ENCODE peak calls at places on chromosomes 3 and 15, in seven cellular contexts. H, C, J, Q, D, O and A are unnamed samples.

GRCh38 chr3:180329187-180329586 is 272.8 kb upstream of the TTC14 start:
- DNase-seq in J (no peak), O (no peak), C (no peak), D (no peak), Q (no peak), H (no peak), A (peak)

GRCh38 chr3:118936811-118937210 is 97.8 kb downstream of the IGSF11 start:
- DNase-seq in Q (no peak), C (no peak), J (no peak), D (no peak), H (no peak), O (no peak), A (no peak)

GRCh38 chr3:112321867-112322652 is 10.9 kb upstream of the CD200 start:
- DNase-seq in J (no peak), O (no peak), Q (no peak), H (no peak), C (no peak), D (no peak), A (no peak)

GRCh38 chr15:53203454-53203853 is 413.3 kb upstream of the ONECUT1 start:
- DNase-seq in H (no peak), O (no peak), D (no peak), J (no peak), C (no peak), Q (no peak), A (no peak)

GRCh38 chr15:97101572-97101971 is 771.1 kb downstream of the NR2F2 start:
- DNase-seq in O (no peak), H (no peak), Q (no peak), J (no peak), C (no peak), D (no peak), A (no peak)

GRCh38 chr3:158908187-158908762 is 106.4 kb downstream of the MFSD1 start:
- DNase-seq in H (no peak), C (no peak), O (no peak), J (no peak), D (no peak), Q (no peak), A (no peak)

GRCh38 chr15:87129916-87130315 is 1050.2 kb downstream of the AGBL1 start:
- DNase-seq in D (no peak), Q (no peak), O (no peak), H (no peak), C (no peak), J (no peak), A (no peak)

GRCh38 chr15:88908697-88909621 is 4.2 kb downstream of the MFGE8 start:
- DNase-seq in D (no peak), O (no peak), C (no peak), J (no peak), Q (no peak), H (peak), A (no peak)

GRCh38 chr15:65369148-65369547 is 8.7 kb downstream of the IGDCC3 start:
- DNase-seq in D (no peak), H (no peak), J (no peak), O (no peak), C (no peak), Q (no peak), A (no peak)

GRCh38 chr15:97849183-97849582 is 111.3 kb upstream of the ARRDC4 start:
- DNase-seq in H (no peak), D (no peak), O (no peak), Q (no peak), C (no peak), J (no peak), A (peak)

GRCh38 chr3:98371186-98371585 is 17.5 kb downstream of the OR5K4 start:
- DNase-seq in H (no peak), J (no peak), Q (no peak), O (no peak), D (no peak), C (no peak), A (no peak)

GRCh38 chr15:99445272-99445850 is 120.4 kb upstream of the MEF2A start:
- DNase-seq in H (no peak), D (no peak), C (no peak), Q (no peak), J (no peak), O (no peak), A (no peak)

GRCh38 chr3:63967675-63968611 is 55.4 kb downstream of the PSMD6 start:
- DNase-seq in D (peak), J (no peak), C (no peak), H (peak), O (no peak), Q (no peak), A (no peak)

GRCh38 chr15:87682527-87682926 is 574.0 kb downstream of the NTRK3 start:
- DNase-seq in O (no peak), Q (no peak), C (no peak), H (no peak), D (no peak), J (no peak), A (no peak)

GRCh38 chr3:188940213-188940914 is 231.4 kb upstream of the TPRG1 start:
- DNase-seq in C (no peak), D (no peak), O (no peak), Q (no peak), H (no peak), J (no peak), A (no peak)

DNA sequence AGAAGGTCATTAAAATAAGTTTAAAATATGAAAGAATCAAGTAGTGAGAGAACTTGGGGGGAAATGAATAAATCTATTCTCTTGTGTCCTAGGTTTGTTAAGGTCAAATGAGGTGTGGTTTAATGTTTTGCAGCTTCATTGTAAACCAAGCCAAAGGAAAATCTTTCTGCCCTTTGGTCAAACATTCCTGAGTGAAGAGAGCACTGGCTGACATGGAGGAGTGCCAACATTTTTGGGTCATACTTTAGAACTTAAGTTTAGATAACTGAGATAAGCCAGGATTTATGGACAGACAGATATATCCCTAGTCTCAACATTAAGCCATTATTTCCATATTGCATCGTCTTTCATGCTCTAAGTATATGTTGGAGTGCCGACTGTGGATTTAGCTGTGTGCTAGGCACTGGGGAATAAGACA is 66.4 kb downstream of the PTPRG start:
- DNase-seq in J (no peak), H (no peak), Q (no peak), D (peak), O (no peak), C (no peak), A (no peak)
- TF ChIP-seq POLR2AphosphoS5 in J (no peak), H (no peak), Q (no peak), D (no peak), O (no peak), C (no peak), A (no peak)

GRCh38 chr3:102179321-102180290 is 255.2 kb upstream of the ZPLD1 start:
- DNase-seq in D (no peak), Q (no peak), H (no peak), C (no peak), J (no peak), O (no peak), A (no peak)

GRCh38 chr3:102180291-102180931 is 254.4 kb upstream of the ZPLD1 start:
- DNase-seq in J (no peak), O (no peak), Q (no peak), C (no peak), H (no peak), D (no peak), A (no peak)

GRCh38 chr3:102182162-102182561 is 252.7 kb upstream of the ZPLD1 start:
- DNase-seq in H (no peak), Q (no peak), C (no peak), D (no peak), J (no peak), O (no peak), A (no peak)

GRCh38 chr3:102183186-102183585 is 251.6 kb upstream of the ZPLD1 start:
- DNase-seq in Q (no peak), O (no peak), C (no peak), J (no peak), H (no peak), D (no peak), A (no peak)

GRCh38 chr3:102181202-102181920 is 253.5 kb upstream of the ZPLD1 start:
- DNase-seq in O (no peak), J (no peak), D (no peak), H (no peak), C (no peak), Q (no peak), A (peak)
- TF ChIP-seq POLR2AphosphoS5 in O (no peak), J (no peak), D (no peak), H (no peak), C (no peak), Q (no peak), A (no peak)

GRCh38 chr3:87349833-87350232 is 73.4 kb upstream of the POU1F1 start:
- DNase-seq in D (no peak), O (no peak), J (no peak), Q (no peak), H (no peak), C (no peak), A (no peak)
- TF ChIP-seq POLR2AphosphoS5 in D (no peak), O (no peak), J (no peak), Q (no peak), H (no peak), C (no peak), A (no peak)

DNA sequence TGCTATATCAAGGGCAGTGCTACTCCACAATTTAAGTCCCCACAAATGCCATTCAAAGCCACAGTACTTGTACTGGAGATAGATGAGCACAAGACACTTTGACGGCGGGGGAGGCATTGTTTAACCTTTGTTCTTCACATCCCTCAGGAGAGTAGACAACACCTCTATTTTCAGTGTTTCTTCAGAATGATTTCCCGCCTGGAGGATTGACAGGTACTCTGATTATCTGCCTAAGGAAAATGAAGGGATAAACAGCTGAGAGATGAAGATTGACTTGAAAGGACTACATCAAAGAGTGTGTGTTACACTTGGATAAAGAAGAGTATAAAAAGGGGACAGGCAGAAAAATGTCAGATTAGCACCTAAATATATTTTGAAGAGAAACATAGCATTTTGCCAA is 58.8 kb downstream of the OTOL1 start:
- DNase-seq in O (no peak), D (no peak), J (no peak), H (no peak), Q (no peak), C (no peak), A (no peak)
- TF ChIP-seq POLR2AphosphoS5 in O (no peak), D (no peak), J (no peak), H (no peak), Q (no peak), C (no peak), A (no peak)

DNA sequence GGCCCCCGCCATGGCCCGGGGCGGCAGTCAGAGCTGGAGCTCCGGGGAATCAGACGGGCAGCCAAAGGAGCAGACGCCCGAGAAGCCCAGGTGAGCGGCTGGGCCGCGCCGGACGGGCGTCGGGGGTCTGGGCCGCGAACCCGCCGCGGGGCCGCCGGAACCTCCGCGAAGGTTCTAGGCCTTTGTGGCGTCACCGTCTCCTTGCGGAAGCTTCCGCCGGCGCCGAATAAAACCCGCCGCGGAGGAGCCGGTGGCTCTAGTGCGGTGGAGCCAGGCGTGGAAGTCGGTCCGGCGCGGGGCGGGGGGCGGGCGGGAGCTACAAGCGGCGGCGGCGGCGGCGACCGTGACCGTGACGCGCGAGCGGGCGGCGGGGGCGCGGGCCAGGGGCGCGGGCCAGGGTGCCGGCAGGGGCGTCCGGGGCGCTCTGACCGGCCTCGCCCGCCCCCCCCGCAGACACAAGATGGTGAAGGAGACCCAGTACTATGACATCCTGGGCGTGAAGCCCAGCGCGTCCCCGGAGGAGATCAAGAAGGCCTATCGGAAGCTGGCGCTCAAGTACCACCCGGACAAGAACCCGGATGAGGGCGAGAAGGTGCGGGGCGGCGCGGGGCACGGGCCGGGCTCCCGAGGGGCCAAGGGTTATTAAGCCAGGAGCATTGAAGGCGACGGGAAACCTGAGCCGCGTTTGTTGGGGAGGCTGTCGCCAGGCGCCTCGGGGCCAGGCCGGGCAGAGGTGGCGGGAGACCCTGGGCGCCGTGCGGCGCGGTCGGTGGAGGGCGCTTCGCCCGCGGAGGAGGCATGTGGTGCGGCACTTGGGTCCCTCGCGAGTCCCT is at the start of gene DNAJA4:
- DNase-seq in Q (peak), D (peak), C (peak), O (no peak), J (peak), H (peak), A (peak)
- TF ChIP-seq POLR2AphosphoS5 in Q (no peak), D (no peak), C (no peak), O (peak), J (peak), H (peak), A (no peak)

GRCh38 chr3:194833511-194833910 is 147.8 kb downstream of the FAM43A start:
- DNase-seq in D (no peak), O (no peak), C (no peak), Q (no peak), H (no peak), J (no peak), A (no peak)
- TF ChIP-seq POLR2AphosphoS5 in D (no peak), O (no peak), C (no peak), Q (no peak), H (no peak), J (no peak), A (no peak)

DNA sequence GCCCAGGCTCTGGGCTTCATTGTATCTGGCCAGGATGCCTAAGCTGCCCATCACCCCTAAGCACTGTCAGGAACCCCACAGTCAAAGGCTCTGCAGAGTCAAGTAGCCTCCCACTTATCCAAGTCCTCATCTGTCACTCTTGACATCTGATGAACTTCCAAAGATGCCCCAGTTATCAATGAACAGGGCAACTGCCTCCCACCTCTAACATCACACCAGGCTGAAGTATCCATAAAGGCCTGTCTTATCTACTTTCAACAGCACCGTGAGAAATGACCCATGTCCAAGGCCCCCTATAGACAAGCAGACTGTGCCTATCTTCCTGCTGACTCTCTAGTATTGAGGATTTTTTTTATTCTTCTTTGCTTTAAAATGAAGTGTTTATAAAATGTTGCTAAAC is 56.4 kb downstream of the TRIM69 start:
- DNase-seq in Q (no peak), H (no peak), O (no peak), J (no peak), D (no peak), C (no peak), A (no peak)
- TF ChIP-seq POLR2AphosphoS5 in Q (no peak), H (no peak), O (no peak), J (no peak), D (no peak), C (no peak), A (no peak)

GRCh38 chr15:74530771-74531143 is 10.3 kb upstream of the ARID3B start:
- DNase-seq in C (no peak), Q (no peak), O (no peak), H (no peak), D (no peak), J (no peak), A (no peak)

GRCh38 chr15:74529911-74530310 is 11.1 kb upstream of the ARID3B start:
- DNase-seq in D (no peak), Q (no peak), H (no peak), C (no peak), O (no peak), J (no peak), A (no peak)

GRCh38 chr15:74528876-74529275 is 12.1 kb upstream of the ARID3B start:
- DNase-seq in C (no peak), H (no peak), D (no peak), Q (no peak), O (no peak), J (no peak), A (no peak)

GRCh38 chr15:74535388-74536084 is 5.5 kb upstream of the ARID3B start:
- DNase-seq in J (no peak), H (no peak), O (no peak), C (no peak), D (no peak), Q (no peak), A (no peak)

DNA sequence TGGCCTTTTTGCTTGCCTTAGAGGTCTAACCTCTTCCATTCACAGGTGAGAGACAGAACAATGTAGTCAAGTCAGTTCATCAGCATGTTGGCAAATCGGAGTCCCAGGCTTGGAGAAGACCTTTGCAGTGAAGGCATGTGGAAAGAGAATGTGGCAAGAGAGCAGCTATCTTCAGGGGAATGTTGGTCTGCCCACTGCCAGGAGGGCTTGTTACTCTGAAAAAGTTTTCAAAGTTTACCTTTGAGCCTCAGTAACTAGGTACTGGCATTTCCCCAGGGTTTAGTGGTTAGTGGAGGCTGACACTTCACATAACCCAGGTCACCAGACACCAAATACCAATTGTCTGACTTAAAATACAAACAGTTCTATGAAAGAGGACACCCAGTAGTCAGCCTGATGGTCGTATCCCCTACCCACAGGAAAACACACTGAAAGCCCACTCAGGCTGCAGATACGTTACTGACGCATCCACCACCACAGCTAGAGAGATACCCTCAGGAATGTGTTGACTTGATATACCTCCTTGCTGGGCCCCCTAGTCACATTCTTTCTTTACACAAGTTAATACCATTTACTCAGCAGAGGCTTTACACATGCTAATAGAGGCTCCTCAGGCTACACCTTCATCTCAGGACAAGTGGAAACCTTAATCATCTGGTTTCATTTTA is 9.7 kb upstream of the ARID3B start:
- DNase-seq in Q (no peak), C (no peak), J (no peak), H (no peak), D (no peak), O (no peak), A (peak)
- TF ChIP-seq POLR2AphosphoS5 in Q (no peak), C (no peak), J (no peak), H (no peak), D (no peak), O (no peak), A (peak)

GRCh38 chr3:58574682-58575081 is 2.5 kb downstream of the FAM107A start:
- DNase-seq in D (no peak), C (no peak), Q (no peak), H (no peak), J (no peak), O (no peak), A (no peak)

GRCh38 chr3:58572013-58572633 is 5.1 kb downstream of the FAM107A start:
- DNase-seq in O (no peak), Q (no peak), J (no peak), H (peak), D (no peak), C (no peak), A (no peak)

GRCh38 chr3:58575986-58576652 is 1.1 kb downstream of the FAM107A start:
- DNase-seq in C (no peak), H (peak), Q (no peak), J (no peak), D (no peak), O (no peak), A (no peak)

GRCh38 chr3:58572634-58573230 is 4.5 kb downstream of the FAM107A start:
- DNase-seq in H (no peak), O (no peak), J (no peak), D (no peak), C (no peak), Q (no peak), A (no peak)

GRCh38 chr3:58573638-58574037 is 3.6 kb downstream of the FAM107A start:
- DNase-seq in J (no peak), Q (no peak), D (no peak), O (no peak), C (no peak), H (no peak), A (no peak)
- TF ChIP-seq POLR2AphosphoS5 in J (no peak), Q (no peak), D (no peak), O (no peak), C (no peak), H (no peak), A (no peak)

GRCh38 chr3:160673188-160673587 is 3.8 kb upstream of the ARL14 start:
- DNase-seq in J (no peak), D (no peak), O (no peak), H (no peak), Q (no peak), C (no peak), A (no peak)

GRCh38 chr3:160671995-160672394 is 5.0 kb upstream of the ARL14 start:
- DNase-seq in Q (no peak), O (no peak), H (no peak), J (no peak), C (no peak), D (no peak), A (no peak)

GRCh38 chr3:160667452-160667851 is 9.5 kb upstream of the ARL14 start:
- DNase-seq in D (peak), Q (no peak), C (no peak), O (peak), J (no peak), H (no peak), A (no peak)

GRCh38 chr3:160668454-160668853 is 8.5 kb upstream of the ARL14 start:
- DNase-seq in J (no peak), Q (no peak), O (no peak), C (no peak), D (no peak), H (no peak), A (no peak)

DNA sequence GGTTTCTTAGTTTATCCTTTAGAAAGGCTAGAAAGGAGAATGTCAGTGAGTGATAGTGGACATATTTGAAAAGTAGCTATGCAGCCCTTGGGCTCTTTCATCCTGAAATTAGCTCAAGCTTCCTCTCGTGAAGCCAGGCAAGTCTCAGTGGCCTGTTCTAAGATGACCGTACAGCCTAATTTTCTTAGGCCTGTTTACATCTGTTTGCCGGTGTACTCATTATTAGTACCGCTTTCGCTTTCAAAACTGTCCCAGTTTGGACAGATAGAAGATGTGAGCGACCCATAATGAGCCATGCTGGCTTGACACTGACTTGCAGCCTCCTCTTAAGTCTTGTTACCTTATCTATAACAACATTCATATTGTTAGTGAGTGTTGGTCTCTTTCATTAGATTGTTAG is 5.7 kb upstream of the ARL14 start:
- DNase-seq in J (no peak), D (peak), H (no peak), Q (no peak), O (no peak), C (no peak), A (no peak)
- TF ChIP-seq POLR2AphosphoS5 in J (no peak), D (no peak), H (no peak), Q (no peak), O (no peak), C (no peak), A (no peak)